ENCODE peak calls at places on chromosomes 4 and X, in six cellular contexts. E, K, U, L, W and P are unnamed samples. For H3K4me1, the result is how much of the 10 kb centered on the place peaks cover.

GRCh38 chrX:16512401-16512776 is 137.6 kb upstream of the S100G start:
- DNase-seq in W (no peak), E (no peak), K (no peak), U (no peak), L (no peak), P (no peak)

GRCh38 chrX:34629572-34629971 is 27.5 kb downstream of the TMEM47 start:
- DNase-seq in K (no peak), L (no peak), W (no peak), U (no peak), E (no peak), P (no peak)

GRCh38 chrX:55451990-55452824 is at the start of gene MAGEH1:
- DNase-seq in K (peak), W (peak), L (peak), U (peak), E (peak), P (peak)

GRCh38 chrX:45208121-45208856 is 7.6 kb upstream of the DIPK2B start:
- DNase-seq in K (no peak), E (no peak), W (peak), U (no peak), L (no peak), P (no peak)

GRCh38 chrX:37590047-37590446 is 18.6 kb downstream of the LANCL3 start:
- DNase-seq in K (no peak), W (no peak), L (no peak), U (no peak), E (no peak), P (no peak)

GRCh38 chr4:183989471-183989870 is 84.4 kb downstream of the STOX2 start:
- DNase-seq in K (no peak), W (no peak), E (no peak), U (no peak), L (no peak), P (no peak)

GRCh38 chr4:16262188-16262587 is 35.9 kb upstream of the TAPT1 start:
- DNase-seq in K (peak), L (no peak), W (no peak), E (no peak), U (no peak), P (no peak)

GRCh38 chrX:68808686-68809357 is 20.0 kb upstream of the EFNB1 start:
- DNase-seq in U (peak), W (no peak), E (no peak), K (no peak), L (no peak), P (no peak)

GRCh38 chr4:978957-979701 is 5.8 kb upstream of the DGKQ start:
- DNase-seq in E (no peak), K (no peak), W (peak), L (no peak), U (no peak), P (no peak)

GRCh38 chr4:183360161-183360919 is 38.1 kb upstream of the CLDN24 start:
- DNase-seq in W (no peak), U (peak), L (no peak), E (no peak), K (no peak), P (no peak)

GRCh38 chr4:2402053-2402452 is 16.4 kb downstream of the ZFYVE28 start:
- DNase-seq in K (no peak), U (peak), W (peak), E (peak), L (peak), P (peak)

GRCh38 chr4:2788532-2789103 is 4.3 kb upstream of the SH3BP2 start:
- DNase-seq in L (peak), W (no peak), K (no peak), U (no peak), E (no peak), P (no peak)

GRCh38 chrX:73127700-73128241 is 48.5 kb upstream of the PABPC1L2A start:
- DNase-seq in U (no peak), L (peak), E (no peak), W (no peak), K (no peak), P (no peak)

GRCh38 chr4:83780334-83780733 is 244.4 kb downstream of the GPAT3 start:
- DNase-seq in E (no peak), W (no peak), U (no peak), K (no peak), L (no peak), P (no peak)

GRCh38 chr4:15495621-15496020 is 25.9 kb downstream of the CC2D2A start:
- DNase-seq in K (no peak), E (no peak), L (no peak), U (no peak), W (no peak), P (no peak)

GRCh38 chrX:40262641-40263560 is 165.1 kb upstream of the BCOR start:
- DNase-seq in E (peak), L (no peak), K (no peak), U (no peak), W (peak), P (no peak)

GRCh38 chr4:147421456-147421855 is 59.4 kb upstream of the EDNRA start:
- DNase-seq in W (no peak), K (no peak), L (no peak), E (no peak), U (no peak), P (no peak)
- H3K4me1 ChIP-seq in W (under half), K (under half), L (under half), E (under half), U (under half), P (under half)

GRCh38 chr4:89204624-89205023 is 93.3 kb downstream of the TIGD2 start:
- DNase-seq in L (no peak), U (no peak), E (no peak), K (no peak), W (no peak), P (no peak)
- H3K27ac ChIP-seq in L (no peak), U (no peak), E (no peak), K (no peak), W (no peak), P (no peak)

GRCh38 chr4:76200771-76201224 is 12.8 kb downstream of the SCARB2 start:
- DNase-seq in L (peak), K (no peak), E (peak), U (peak), W (no peak), P (no peak)

GRCh38 chr4:76197971-76198410 is 15.6 kb downstream of the SCARB2 start:
- DNase-seq in W (no peak), U (peak), K (no peak), L (peak), E (no peak), P (no peak)

GRCh38 chr4:76199664-76200211 is 13.9 kb downstream of the SCARB2 start:
- DNase-seq in L (peak), U (no peak), K (peak), E (no peak), W (peak), P (no peak)

GRCh38 chr4:76197001-76197743 is 16.5 kb downstream of the SCARB2 start:
- DNase-seq in L (no peak), K (no peak), W (no peak), E (no peak), U (no peak), P (no peak)

GRCh38 chr4:76198411-76199237 is 15.0 kb downstream of the SCARB2 start:
- DNase-seq in L (peak), U (peak), K (peak), W (peak), E (peak), P (no peak)
- H3K4me3 ChIP-seq in L (no peak), U (no peak), K (no peak), W (no peak), E (no peak), P (no peak)

DNA sequence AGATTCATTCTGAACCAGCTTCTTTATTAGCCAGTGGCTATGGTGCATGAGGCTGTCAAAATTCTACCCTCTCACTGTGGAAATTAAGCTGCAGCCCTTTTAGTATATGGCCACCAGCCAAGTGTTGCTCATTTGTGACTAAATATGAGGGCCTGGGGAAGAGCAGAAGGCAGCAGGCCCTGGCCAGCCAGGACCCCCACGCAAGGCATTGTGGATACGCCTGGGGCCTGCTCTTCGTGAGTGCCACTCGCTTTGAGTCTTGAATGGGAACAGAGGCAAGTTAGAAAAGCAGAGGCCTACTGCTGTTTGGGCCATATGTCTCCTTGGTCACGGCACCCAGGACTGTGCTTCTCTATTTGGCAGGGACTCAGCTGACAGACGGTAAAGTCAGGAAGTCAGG is 10.9 kb downstream of the RTL5 start:
- DNase-seq in E (no peak), W (no peak), U (no peak), K (no peak), L (no peak), P (no peak)
- H3K4me1 ChIP-seq in E (under half), W (under half), U (under half), K (under half), L (under half), P (under half)